ENCODE peak calls at places on chromosomes 3 and 15, in four cellular contexts. Y is neuronal stem cell, A is adrenal gland, G is hepatocyte. H is an unnamed sample.
A peak's percentile ranks its signal among the peaks of the same experiment; 100 is the strongest.

GRCh38 chr3:151044706-151045105 is 40.8 kb upstream of the MED12L start:
- DNase-seq in A (no peak), Y (no peak), G (no peak), H (no peak)

GRCh38 chr15:74238984-74239645 is 3.0 kb downstream of the CCDC33 start:
- DNase-seq in Y (no peak), A (peak; percentile 25), G (no peak), H (peak; percentile 63)

GRCh38 chr3:178420033-178420432 is 116.2 kb upstream of the KCNMB2 start:
- DNase-seq in Y (no peak), G (no peak), A (no peak), H (no peak)

GRCh38 chr15:53753813-53754212 is 5.7 kb downstream of the WDR72 start:
- DNase-seq in A (no peak), Y (no peak), G (no peak), H (no peak)

GRCh38 chr3:122932251-122932967 is 95.2 kb downstream of the SEMA5B start:
- DNase-seq in Y (no peak), A (no peak), G (peak; percentile 67), H (no peak)

GRCh38 chr3:58167431-58168351 is 43.1 kb downstream of the DNASE1L3 start:
- DNase-seq in G (peak; percentile 67), A (peak; percentile 84), Y (no peak), H (peak; percentile 92)

GRCh38 chr15:84911879-84912660 is 27.6 kb downstream of the SLC28A1 start:
- DNase-seq in G (peak; percentile 73), Y (no peak), A (peak; percentile 93), H (no peak)

GRCh38 chr3:186536883-186537553 is 7.2 kb downstream of the CRYGS start:
- DNase-seq in A (no peak), Y (no peak), G (no peak), H (no peak)

GRCh38 chr15:20352241-20353200 is 189.1 kb downstream of the GOLGA6L6 start:
- DNase-seq in Y (no peak), G (peak; percentile 22), A (no peak), H (peak; percentile 30)

GRCh38 chr3:160008979-160009378 is 20.3 kb downstream of the IL12A start:
- DNase-seq in G (no peak), Y (no peak), A (no peak), H (no peak)

GRCh38 chr15:63291507-63291906 is 14.1 kb downstream of the APH1B start:
- DNase-seq in A (no peak), G (peak; percentile 8), Y (no peak), H (no peak)

GRCh38 chr3:111227216-111227615 is 155.6 kb downstream of the NECTIN3 start:
- DNase-seq in A (no peak), Y (no peak), G (no peak), H (no peak)

GRCh38 chr3:122767690-122768372 is 25.8 kb downstream of the HSPBAP1 start:
- DNase-seq in G (no peak), Y (no peak), A (no peak), H (no peak)

GRCh38 chr3:114308830-114309229 is 15.0 kb downstream of the TIGIT start:
- DNase-seq in G (no peak), A (no peak), Y (no peak), H (no peak)

GRCh38 chr15:86155551-86155950 is 75.9 kb downstream of the AGBL1 start:
- DNase-seq in A (no peak), Y (no peak), G (no peak), H (no peak)

GRCh38 chr3:183385698-183386590 is 42.5 kb downstream of the MCF2L2 start:
- DNase-seq in G (peak; percentile 87), A (peak; percentile 76), Y (peak; percentile 55), H (peak; percentile 22)

GRCh38 chr3:18143258-18143780 is 281.8 kb downstream of the SATB1 start:
- DNase-seq in G (no peak), Y (no peak), A (no peak), H (no peak)

GRCh38 chr3:120129718-120130117 is 35.5 kb upstream of the GSK3B start:
- DNase-seq in A (no peak), Y (no peak), G (no peak), H (no peak)

GRCh38 chr3:124705552-124705951 is 24.7 kb upstream of the UMPS start:
- DNase-seq in G (no peak), Y (no peak), A (no peak), H (no peak)

GRCh38 chr3:58556761-58557181 is 19.8 kb upstream of the ACOX2 start:
- DNase-seq in G (no peak), A (no peak), Y (no peak), H (no peak)

DNA sequence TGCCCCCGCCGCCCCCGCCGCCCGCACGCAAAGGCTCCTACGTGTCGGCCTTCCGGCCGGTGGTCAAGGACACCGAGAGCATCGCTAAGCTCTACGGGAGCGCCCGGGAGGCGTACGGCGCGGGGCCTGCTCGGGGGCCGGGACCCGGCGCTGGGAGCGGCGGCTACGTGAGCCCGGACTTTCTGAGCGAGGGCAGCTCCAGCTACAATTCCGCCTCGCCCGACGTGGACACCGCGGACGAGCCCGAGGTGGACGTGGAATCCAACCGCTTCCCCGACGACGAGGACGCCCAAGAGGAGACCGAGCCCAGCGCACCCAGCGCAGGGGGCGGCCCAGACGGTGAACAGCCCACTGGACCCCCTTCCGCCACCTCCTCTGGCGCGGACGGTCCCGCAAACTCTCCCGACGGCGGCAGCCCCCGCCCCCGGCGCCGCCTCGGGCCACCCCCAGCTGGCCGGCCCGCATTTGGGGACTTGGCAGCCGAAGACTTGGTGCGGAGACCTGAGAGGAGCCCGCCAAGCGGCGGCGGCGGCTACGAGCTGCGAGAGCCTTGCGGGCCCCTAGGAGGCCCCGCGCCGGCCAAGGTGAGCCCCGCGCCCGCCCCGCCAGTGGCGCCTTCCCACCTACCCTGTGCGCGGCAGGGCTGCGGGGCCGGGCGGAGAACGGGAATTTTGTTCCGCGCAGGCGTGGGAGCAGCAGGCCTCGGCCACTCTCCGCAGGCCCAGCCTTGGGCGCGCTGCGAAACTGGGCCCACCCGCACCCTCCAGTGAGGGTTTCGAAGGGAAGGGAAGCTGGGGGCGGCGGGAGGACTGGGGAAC is 2.5 kb downstream of the SKOR1 start:
- DNase-seq in G (no peak), A (no peak), Y (no peak), H (peak; percentile 79)
- H3K4me3 ChIP-seq in G (no peak overlapping the region), A (peak overlapping the region; percentile 32), Y (no peak overlapping the region), H (no peak overlapping the region)

GRCh38 chr3:127218457-127218922 is 25.6 kb downstream of the PRR23E start:
- DNase-seq in A (no peak), Y (no peak), G (no peak), H (peak; percentile 30)
- H3K27me3 ChIP-seq in A (peaks cover 6% of the 10 kb centered on the region), Y (no peaks in the 10 kb centered on the region), G (peaks cover 22% of the 10 kb centered on the region), H (no peaks in the 10 kb centered on the region)

DNA sequence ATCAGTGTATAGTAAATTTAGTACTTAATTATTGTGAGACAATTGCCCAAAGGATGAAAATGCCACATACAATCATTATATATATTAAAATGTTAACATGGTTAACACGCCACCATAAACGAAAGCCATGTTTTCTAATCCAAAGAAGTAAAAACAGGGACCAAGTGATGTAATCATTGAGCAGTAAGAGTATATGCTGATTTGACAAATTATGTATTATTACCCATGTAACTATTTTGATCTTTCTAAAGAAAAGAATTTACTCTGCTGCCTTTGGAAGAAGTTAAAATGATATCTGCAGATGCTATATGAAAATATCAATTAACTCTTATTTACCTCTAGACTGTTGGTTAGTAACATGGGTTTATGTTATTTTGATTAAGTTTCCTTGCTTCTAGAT is 150.2 kb downstream of the NAALADL2 start:
- DNase-seq in Y (no peak), G (no peak), A (no peak), H (no peak)
- H3K36me3 ChIP-seq in Y (no peaks in the 10 kb centered on the region), G (no peaks in the 10 kb centered on the region), A (no peaks in the 10 kb centered on the region), H (no peaks in the 10 kb centered on the region)

DNA sequence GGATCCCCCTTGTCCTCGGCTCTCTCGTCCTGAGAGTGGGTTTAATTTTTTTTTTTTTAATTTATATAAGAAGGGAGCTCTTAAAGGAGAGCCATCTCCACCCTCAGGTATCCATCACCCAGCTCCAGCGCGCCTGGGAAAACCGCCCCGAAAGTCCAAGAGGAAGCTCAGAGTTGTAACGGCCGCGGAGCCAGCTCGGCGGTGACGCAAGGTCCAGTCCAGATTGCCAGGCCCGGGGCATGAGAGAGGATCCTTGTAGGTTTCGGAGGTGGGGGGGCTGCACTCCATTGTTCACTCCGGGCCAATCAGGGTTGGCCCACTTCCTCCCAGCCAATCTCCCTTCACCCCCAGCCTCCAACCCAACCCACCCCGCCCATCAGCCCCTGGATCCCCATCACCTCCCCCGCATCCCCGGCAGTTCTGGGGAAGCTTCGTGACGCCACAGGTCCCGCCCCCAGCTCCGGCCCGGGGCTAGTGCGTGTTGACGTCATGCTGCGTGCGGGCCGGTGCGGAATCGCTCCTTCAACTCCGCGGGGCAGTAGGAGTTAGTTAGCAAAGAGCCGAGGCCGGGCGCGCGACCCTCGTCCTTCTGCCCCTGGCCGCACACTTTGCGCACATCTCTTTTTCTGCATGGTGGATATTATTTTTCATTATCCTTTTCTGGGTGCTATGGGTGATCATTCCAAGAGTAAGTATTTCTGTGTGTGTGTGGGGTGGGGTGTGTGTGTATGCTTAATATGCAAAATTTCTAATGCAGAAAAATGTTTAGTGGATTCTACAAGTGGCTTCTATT is at the start of gene ISL2:
- DNase-seq in G (peak; percentile 90), Y (peak; percentile 90), A (no peak), H (peak; percentile 97)
- H3K4me3 ChIP-seq in G (peak within 1 kb of the TSS; percentile 29), Y (peak within 1 kb of the TSS; percentile 48), A (peak within 1 kb of the TSS; percentile 36), H (peak within 1 kb of the TSS; percentile 39)

GRCh38 chr15:51090753-51091152 is 4.0 kb downstream of the TNFAIP8L3 start:
- DNase-seq in A (no peak), Y (no peak), G (no peak), H (no peak)
- H3K27me3 ChIP-seq in A (peaks cover 16% of the 10 kb centered on the region), Y (peaks cover 74% of the 10 kb centered on the region), G (peaks cover 68% of the 10 kb centered on the region), H (peaks cover 51% of the 10 kb centered on the region)

DNA sequence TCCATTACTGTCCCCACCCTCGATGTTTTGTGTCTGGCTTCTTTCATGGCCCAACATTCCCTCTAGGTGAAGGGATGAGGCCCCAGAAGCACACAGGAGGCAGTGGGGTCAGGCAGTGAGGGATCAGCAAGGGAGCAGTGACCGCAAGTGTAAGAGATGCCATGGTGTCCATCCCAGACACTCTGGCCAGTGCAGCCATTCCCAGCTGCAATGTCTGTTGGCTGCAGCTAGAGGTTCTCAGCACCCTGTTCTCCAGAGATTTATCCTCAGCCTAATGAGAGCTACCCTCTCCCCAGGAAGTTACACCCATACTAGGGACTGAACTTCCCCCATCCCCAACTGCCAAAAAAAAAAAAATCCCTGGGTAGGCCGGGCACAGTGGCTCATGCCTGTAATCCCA is 40.2 kb downstream of the TRANK1 start:
- DNase-seq in Y (no peak), A (no peak), G (no peak), H (peak; percentile 58)
- H3K36me3 ChIP-seq in Y (no peaks in the 10 kb centered on the region), A (no peaks in the 10 kb centered on the region), G (no peaks in the 10 kb centered on the region), H (no peaks in the 10 kb centered on the region)

H was measured in H7.